ENCODE peak calls at places on chromosomes 2 and 18, in five cellular contexts. S is mesothelial cell of epicardium, E is T-helper 2 cell, T is dermis blood vessel endothelial cell, L is immature natural killer cell. Z is an unnamed sample.

GRCh38 chr2:34229998-34230397 is 630.9 kb upstream of the FAM98A start:
- DNase-seq in S (no peak), E (no peak), T (no peak), L (no peak), Z (no peak)

GRCh38 chr2:224890407-224890806 is 151.9 kb downstream of the DOCK10 start:
- DNase-seq in S (no peak), E (no peak), T (no peak), L (no peak), Z (no peak)

GRCh38 chr2:64491426-64491825 is 32.7 kb upstream of the AFTPH start:
- DNase-seq in S (no peak), E (no peak), T (peak; percentile 29), L (no peak), Z (no peak)

GRCh38 chr2:207252979-207253640 is 87.4 kb upstream of the KLF7 start:
- DNase-seq in S (no peak), E (peak; percentile 87), T (no peak), L (no peak), Z (no peak)

GRCh38 chr2:180000434-180000833 is 6.7 kb downstream of the CWC22 start:
- DNase-seq in S (no peak), E (peak; percentile 6), T (no peak), L (no peak), Z (no peak)

GRCh38 chr2:195480121-195480520 is 176.9 kb upstream of the SLC39A10 start:
- DNase-seq in S (no peak), E (no peak), T (no peak), L (no peak), Z (no peak)

GRCh38 chr18:59606193-59607175 is 90.7 kb downstream of the CCBE1 start:
- DNase-seq in S (no peak), E (peak; percentile 32), T (no peak), L (no peak), Z (no peak)

GRCh38 chr2:73112913-73113633 is at the start of gene RAB11FIP5:
- DNase-seq in S (peak; percentile 77), E (peak; percentile 80), T (peak; percentile 81), L (peak; percentile 84), Z (peak; percentile 69)

GRCh38 chr2:41909584-41909983 is 138.2 kb upstream of the PKDCC start:
- DNase-seq in S (no peak), E (no peak), T (no peak), L (no peak), Z (peak; percentile 28)

GRCh38 chr18:3540805-3541548 is 91.0 kb downstream of the TGIF1 start:
- DNase-seq in S (no peak), E (no peak), T (no peak), L (no peak), Z (no peak)

GRCh38 chr2:216583157-216583556 is 50.1 kb upstream of the IGFBP2 start:
- DNase-seq in S (no peak), E (no peak), T (no peak), L (no peak), Z (no peak)

GRCh38 chr2:205024822-205025518 is 479.7 kb downstream of the PARD3B start:
- DNase-seq in S (no peak), E (peak; percentile 83), T (peak; percentile 94), L (no peak), Z (peak; percentile 67)

GRCh38 chr2:12844511-12844910 is 127.8 kb downstream of the TRIB2 start:
- DNase-seq in S (no peak), E (no peak), T (no peak), L (no peak), Z (no peak)

GRCh38 chr2:9001229-9001628 is 2.3 kb downstream of the MBOAT2 start:
- DNase-seq in S (no peak), E (no peak), T (peak; percentile 54), L (no peak), Z (no peak)

GRCh38 chr2:98736464-98736889 is 5.5 kb upstream of the MGAT4A start:
- DNase-seq in S (no peak), E (peak; percentile 84), T (no peak), L (no peak), Z (no peak)

GRCh38 chr2:164671664-164672396 is 50.5 kb upstream of the GRB14 start:
- DNase-seq in S (no peak), E (no peak), T (no peak), L (no peak), Z (no peak)

GRCh38 chr2:185035906-185036305 is 437.6 kb downstream of the ZNF804A start:
- DNase-seq in S (no peak), E (no peak), T (no peak), L (no peak), Z (no peak)

Z was measured in SK-MEL-5.